ENCODE peak calls at places on chromosomes 7 and 10, in four cellular contexts. F is body of pancreas, G is adrenal gland, Z is colonic mucosa. O is an unnamed sample. For H3K27me3, the result is how much of the 10 kb centered on the place peaks cover.

GRCh38 chr10:23120001-23120934 is 24.9 kb downstream of the MSRB2 start:
- DNase-seq in F (no peak), G (no peak), Z (no peak), O (no peak)

GRCh38 chr10:97328646-97329453 is 5.7 kb downstream of the FRAT2 start:
- DNase-seq in G (no peak), F (peak), Z (no peak), O (no peak)

GRCh38 chr10:84739641-84740040 is 411.3 kb downstream of the CCSER2 start:
- DNase-seq in Z (no peak), G (no peak), F (no peak), O (no peak)

GRCh38 chr7:36658603-36659516 is 65.4 kb downstream of the AOAH start:
- DNase-seq in G (no peak), F (peak), Z (no peak), O (no peak)

GRCh38 chr7:43723002-43723331 is 6.4 kb downstream of the COA1 start:
- DNase-seq in F (no peak), Z (no peak), G (no peak), O (no peak)

GRCh38 chr7:114343949-114344708 is 70.5 kb upstream of the FOXP2 start:
- DNase-seq in F (no peak), G (no peak), Z (no peak), O (no peak)

GRCh38 chr10:46518028-46518725 is 38.3 kb downstream of the GPRIN2 start:
- DNase-seq in F (no peak), G (peak), Z (peak), O (no peak)

GRCh38 chr10:44310762-44311562 is 73.9 kb downstream of the CXCL12 start:
- DNase-seq in Z (peak), G (peak), F (peak), O (peak)

GRCh38 chr10:129274928-129275474 is 192.0 kb upstream of the MGMT start:
- DNase-seq in G (no peak), Z (no peak), F (no peak), O (no peak)

GRCh38 chr7:132575336-132575986 is 809 bp downstream of the PLXNA4 start:
- DNase-seq in G (peak), Z (peak), F (peak), O (no peak)

GRCh38 chr10:62115321-62115720 is 153.3 kb downstream of the RTKN2 start:
- DNase-seq in Z (no peak), F (no peak), G (no peak), O (no peak)

GRCh38 chr7:156949541-156950380 is at the start of gene NOM1:
- DNase-seq in G (peak), Z (peak), F (peak), O (peak)

GRCh38 chr7:20199015-20199737 is 18.0 kb downstream of the MACC1 start:
- DNase-seq in G (peak), Z (peak), F (peak), O (no peak)

GRCh38 chr7:117173001-117173400 is 149.9 kb downstream of the WNT2 start:
- DNase-seq in F (no peak), G (no peak), Z (no peak), O (no peak)

GRCh38 chr7:41886906-41887311 is 184.0 kb upstream of the INHBA start:
- DNase-seq in F (peak), G (no peak), Z (peak), O (no peak)

GRCh38 chr7:42449431-42449830 is 212.4 kb upstream of the GLI3 start:
- DNase-seq in Z (no peak), G (no peak), F (no peak), O (no peak)

GRCh38 chr7:121329460-121330052 is 756 bp downstream of the WNT16 start:
- DNase-seq in G (no peak), Z (peak), F (no peak), O (peak)
- H3K27me3 ChIP-seq in G (half or more), Z (under half), F (under half), O (under half)

DNA sequence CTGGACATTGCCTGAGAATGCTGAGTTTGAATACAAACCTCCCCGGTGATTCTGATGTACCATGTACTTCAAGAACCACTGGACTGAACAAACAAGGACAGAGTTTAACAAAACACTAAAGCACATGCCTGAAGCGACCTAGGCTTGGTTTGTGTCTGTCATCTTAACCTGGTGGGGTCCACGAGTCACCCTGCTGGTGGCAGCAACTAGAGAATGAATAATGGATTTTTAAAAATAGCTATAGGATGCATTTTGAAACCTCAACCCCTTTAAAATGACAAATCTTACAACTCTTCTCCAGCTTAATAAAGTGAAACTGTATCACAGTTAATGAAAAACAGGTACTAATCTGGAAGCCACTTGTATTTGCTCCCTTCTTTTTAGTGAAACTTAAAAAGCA is 25.2 kb downstream of the CDHR3 start:
- DNase-seq in F (no peak), Z (no peak), G (no peak), O (no peak)
- H3K27me3 ChIP-seq in F (under half), Z (under half), G (under half), O (under half)

GRCh38 chr7:159144756-159145543 is at the start of gene VIPR2:
- DNase-seq in Z (no peak), G (no peak), F (peak), O (no peak)
- H3K27me3 ChIP-seq in Z (under half), G (under half), F (under half), O (under half)

GRCh38 chr10:100858258-100858657 is 54.5 kb upstream of the SLF2 start:
- DNase-seq in Z (no peak), G (no peak), F (no peak), O (no peak)
- H3K27me3 ChIP-seq in Z (under half), G (under half), F (under half), O (under half)

DNA sequence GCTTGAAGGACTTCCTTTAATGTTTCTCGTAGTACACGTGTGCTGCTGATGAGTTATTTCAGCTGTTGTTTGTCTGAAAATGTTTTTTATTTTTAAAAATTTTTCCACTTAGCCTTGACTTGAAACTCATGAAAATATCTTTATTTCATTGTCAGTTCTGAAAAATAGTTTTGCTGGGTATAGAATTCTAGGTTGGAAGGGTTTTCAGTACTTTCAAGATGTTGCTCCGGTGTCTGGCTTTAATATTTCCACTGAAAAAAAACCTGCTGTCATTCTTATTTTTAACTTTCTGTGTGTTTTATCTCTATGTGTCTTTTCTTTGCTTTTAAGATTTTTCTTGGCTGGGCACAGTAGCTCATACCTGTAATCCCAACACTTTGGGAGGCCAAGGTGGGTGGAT is 103.8 kb downstream of the UNCX start:
- DNase-seq in Z (no peak), F (no peak), G (no peak), O (no peak)
- H3K27me3 ChIP-seq in Z (under half), F (under half), G (under half), O (under half)

GRCh38 chr10:10922062-10922461 is 95.6 kb upstream of the CELF2 start:
- DNase-seq in Z (no peak), F (no peak), G (no peak), O (no peak)
- H3K27me3 ChIP-seq in Z (under half), F (under half), G (under half), O (under half)

GRCh38 chr7:27099839-27100225 is 2.7 kb downstream of the HOXA2 start:
- DNase-seq in G (no peak), F (no peak), Z (no peak), O (no peak)

GRCh38 chr7:27101188-27101905 is 1.1 kb downstream of the HOXA2 start:
- DNase-seq in Z (peak), F (no peak), G (peak), O (no peak)

GRCh38 chr7:27101906-27102577 is 441 bp downstream of the HOXA2 start:
- DNase-seq in Z (peak), F (no peak), G (no peak), O (no peak)

GRCh38 chr7:27099224-27099838 is 3.2 kb downstream of the HOXA2 start:
- DNase-seq in F (no peak), Z (no peak), G (no peak), O (no peak)

DNA sequence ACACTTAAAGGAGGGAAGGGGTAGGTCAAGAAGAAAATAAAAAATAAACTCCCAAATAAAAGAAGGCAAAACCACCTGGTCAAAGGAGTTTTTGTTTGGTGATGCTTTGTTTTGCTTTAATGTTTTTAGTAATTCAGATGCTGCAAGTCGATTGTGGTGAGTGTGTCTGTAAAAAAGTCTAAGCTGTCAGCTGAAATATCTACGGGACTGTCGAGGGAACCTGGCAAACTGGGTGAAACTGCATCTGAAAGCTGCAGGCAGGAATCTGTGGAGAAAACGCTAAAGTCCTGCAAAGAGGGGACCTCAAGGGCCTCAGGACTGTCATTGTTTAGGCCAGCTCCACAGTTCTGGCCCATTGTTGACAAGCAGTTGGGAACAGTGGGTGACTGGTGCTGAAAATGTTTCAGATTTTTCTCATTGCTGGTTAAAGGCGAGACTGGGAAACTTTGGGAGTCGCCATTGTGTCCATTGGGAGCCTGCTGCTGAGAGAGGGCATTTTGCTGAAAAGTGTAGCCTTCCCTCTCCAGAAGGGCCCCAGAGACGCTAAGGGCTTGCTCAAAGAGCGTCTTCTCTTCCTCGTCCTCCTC is 1.8 kb downstream of the HOXA2 start:
- DNase-seq in G (no peak), F (no peak), Z (peak), O (no peak)
- H3K27me3 ChIP-seq in G (under half), F (half or more), Z (under half), O (under half)

DNA sequence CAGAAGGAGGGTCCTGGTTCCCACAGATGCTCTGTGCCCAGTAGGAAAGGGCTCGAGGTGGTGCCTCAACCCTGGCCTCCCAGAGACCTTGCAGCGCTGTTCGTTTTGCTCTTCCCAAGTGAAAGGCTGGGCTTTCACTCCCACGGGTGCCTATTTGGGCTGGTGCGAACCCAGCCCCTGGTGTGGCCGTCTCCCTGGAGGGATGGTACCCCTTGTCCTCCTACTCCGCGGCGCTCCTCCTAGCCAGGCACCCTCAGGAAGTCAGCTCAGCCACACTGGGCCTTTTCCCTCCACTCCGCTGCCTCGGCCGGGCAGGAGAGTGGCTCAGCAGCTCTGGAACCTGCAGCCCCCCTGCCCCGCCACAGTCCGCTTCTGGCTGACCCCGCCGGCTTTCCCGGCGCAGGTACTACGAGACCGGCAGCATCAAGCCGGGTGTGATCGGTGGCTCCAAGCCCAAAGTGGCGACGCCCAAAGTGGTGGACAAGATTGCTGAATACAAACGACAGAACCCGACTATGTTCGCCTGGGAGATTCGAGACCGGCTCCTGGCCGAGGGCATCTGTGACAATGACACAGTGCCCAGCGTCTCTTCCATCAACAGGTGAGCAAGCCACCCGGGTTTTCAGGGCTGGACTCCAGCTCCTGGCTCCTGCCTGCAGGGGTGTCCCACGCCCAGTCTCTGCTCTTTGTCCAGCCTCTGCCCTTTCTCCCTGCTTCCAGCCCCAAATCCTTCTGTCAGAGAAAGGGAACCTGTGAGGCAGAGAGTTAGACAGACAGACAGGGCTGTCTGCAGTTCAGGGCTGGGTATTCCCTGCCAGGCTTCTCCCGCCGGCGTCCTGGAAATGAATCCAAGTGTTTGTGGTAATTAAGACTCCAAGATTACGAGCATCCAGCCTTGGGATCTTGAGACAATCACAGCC is 5.2 kb downstream of the PAX2 start:
- DNase-seq in G (no peak), Z (no peak), F (no peak), O (no peak)
- H3K27me3 ChIP-seq in G (half or more), Z (half or more), F (half or more), O (under half)

GRCh38 chr7:27161214-27161720 is 4.1 kb downstream of the HOXA9 start:
- DNase-seq in G (no peak), F (peak), Z (peak), O (no peak)
- H3K27me3 ChIP-seq in G (under half), F (half or more), Z (under half), O (under half)

GRCh38 chr10:117170244-117170643 is 27.0 kb upstream of the KCNK18 start:
- DNase-seq in Z (no peak), F (no peak), G (no peak), O (no peak)
- H3K27me3 ChIP-seq in Z (half or more), F (under half), G (half or more), O (under half)

O was measured in Caco-2.